ENCODE peak calls at places on chromosomes 13 and 19, in four cellular contexts. D is IMR-90, O is H1, Q is H9. F is an unnamed sample.

GRCh38 chr19:18233224-18233825 is 7.1 kb upstream of the PDE4C start:
- DNase-seq in Q (peak), O (peak), D (peak), F (no peak)

GRCh38 chr13:91058066-91058465 is 289.4 kb upstream of the MIR17HG start:
- DNase-seq in D (no peak), Q (peak), O (no peak), F (peak)

GRCh38 chr19:49690656-49691242 is at the start of gene CPT1C:
- DNase-seq in O (peak), Q (peak), D (peak), F (peak)

GRCh38 chr19:40750035-40750284 is 317 bp downstream of the ACTMAP start:
- DNase-seq in D (no peak), Q (no peak), O (no peak), F (no peak)

GRCh38 chr19:42401365-42402303 is 11.5 kb upstream of the CNFN start:
- DNase-seq in O (peak), D (peak), Q (peak), F (peak)

GRCh38 chr13:73870970-73871935 is 263.0 kb downstream of the KLF12 start:
- DNase-seq in Q (peak), D (peak), O (no peak), F (peak)

GRCh38 chr13:43664700-43665191 is 122.0 kb downstream of the ENOX1 start:
- DNase-seq in Q (no peak), D (peak), O (no peak), F (peak)

GRCh38 chr19:29121684-29122083 is 91.3 kb downstream of the UQCRFS1 start:
- DNase-seq in D (no peak), O (peak), Q (peak), F (peak)

GRCh38 chr19:43623889-43624670 is 4.7 kb upstream of the ZNF428 start:
- DNase-seq in Q (peak), O (peak), D (no peak), F (peak)

GRCh38 chr13:68628994-68629393 is 1398.9 kb upstream of the PCDH9 start:
- DNase-seq in D (no peak), O (no peak), Q (no peak), F (no peak)

GRCh38 chr19:35729763-35730162 is 12.0 kb downstream of the KMT2B start:
- DNase-seq in D (no peak), Q (no peak), O (no peak), F (no peak)

GRCh38 chr19:48614436-48615144 is at the start of gene FAM83E:
- DNase-seq in D (no peak), Q (peak), O (peak), F (peak)

GRCh38 chr13:57633141-57633949 is 1.8 kb downstream of the PCDH17 start:
- DNase-seq in O (peak), Q (peak), D (no peak), F (peak)

GRCh38 chr13:22014469-22014868 is 343.6 kb downstream of the FGF9 start:
- DNase-seq in D (no peak), Q (no peak), O (no peak), F (no peak)

GRCh38 chr13:93547886-93548285 is 321.3 kb downstream of the GPC6 start:
- DNase-seq in D (no peak), Q (no peak), O (no peak), F (no peak)

GRCh38 chr13:35722438-35723060 is 246.1 kb upstream of the MAB21L1 start:
- DNase-seq in Q (no peak), D (peak), O (no peak), F (no peak)

GRCh38 chr19:17105548-17105947 is 30.0 kb downstream of the MYO9B start:
- DNase-seq in Q (no peak), O (no peak), D (no peak), F (no peak)

GRCh38 chr19:18741566-18742121 is 49.5 kb downstream of the COMP start:
- DNase-seq in O (no peak), Q (peak), D (no peak), F (no peak)

GRCh38 chr19:40921005-40921897 is 39.2 kb upstream of the CYP2A7 start:
- DNase-seq in D (no peak), Q (no peak), O (no peak), F (peak)

GRCh38 chr19:45758921-45759320 is 10.1 kb downstream of the SIX5 start:
- DNase-seq in D (no peak), O (no peak), Q (no peak), F (no peak)

GRCh38 chr19:45757696-45758095 is 11.4 kb downstream of the SIX5 start:
- DNase-seq in D (no peak), Q (no peak), O (no peak), F (no peak)

GRCh38 chr19:45752639-45753038 is 16.4 kb downstream of the SIX5 start:
- DNase-seq in O (no peak), Q (no peak), D (no peak), F (no peak)

GRCh38 chr19:45754323-45754722 is 14.7 kb downstream of the SIX5 start:
- DNase-seq in O (no peak), Q (no peak), D (no peak), F (no peak)

GRCh38 chr19:45753548-45753947 is 15.5 kb downstream of the SIX5 start:
- DNase-seq in O (peak), Q (peak), D (no peak), F (peak)
- H3K56ac ChIP-seq in O (no peak), Q (no peak), D (no peak), F (no peak)

DNA sequence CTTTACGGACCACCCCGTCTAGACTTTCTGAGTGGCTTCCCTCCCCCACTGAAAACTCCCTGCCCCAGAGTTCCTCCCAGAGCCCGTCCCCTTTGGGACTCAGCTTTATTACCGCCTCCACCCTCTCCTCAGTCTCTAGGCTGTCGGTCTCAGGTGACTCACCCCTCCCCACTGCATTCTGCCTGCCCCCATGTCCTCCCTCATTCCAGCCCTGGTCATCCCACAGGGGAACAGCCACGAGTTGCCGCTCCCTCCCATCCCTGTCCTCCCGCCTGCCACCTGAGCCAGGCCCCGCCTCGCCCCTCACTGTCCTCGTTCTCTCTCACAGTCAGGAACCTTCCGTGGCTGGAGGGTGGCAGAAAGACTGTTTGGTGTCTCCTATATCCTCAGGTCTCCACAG is 57.3 kb downstream of the SMARCA4 start:
- DNase-seq in Q (no peak), D (no peak), O (no peak), F (peak)
- H3K4ac ChIP-seq in Q (no peak), D (no peak), O (no peak), F (no peak)

GRCh38 chr13:109899748-109900147 is 113.4 kb upstream of the IRS2 start:
- DNase-seq in Q (no peak), D (no peak), O (no peak), F (no peak)
- H3K27ac ChIP-seq in Q (no peak), D (no peak), O (no peak), F (no peak)

DNA sequence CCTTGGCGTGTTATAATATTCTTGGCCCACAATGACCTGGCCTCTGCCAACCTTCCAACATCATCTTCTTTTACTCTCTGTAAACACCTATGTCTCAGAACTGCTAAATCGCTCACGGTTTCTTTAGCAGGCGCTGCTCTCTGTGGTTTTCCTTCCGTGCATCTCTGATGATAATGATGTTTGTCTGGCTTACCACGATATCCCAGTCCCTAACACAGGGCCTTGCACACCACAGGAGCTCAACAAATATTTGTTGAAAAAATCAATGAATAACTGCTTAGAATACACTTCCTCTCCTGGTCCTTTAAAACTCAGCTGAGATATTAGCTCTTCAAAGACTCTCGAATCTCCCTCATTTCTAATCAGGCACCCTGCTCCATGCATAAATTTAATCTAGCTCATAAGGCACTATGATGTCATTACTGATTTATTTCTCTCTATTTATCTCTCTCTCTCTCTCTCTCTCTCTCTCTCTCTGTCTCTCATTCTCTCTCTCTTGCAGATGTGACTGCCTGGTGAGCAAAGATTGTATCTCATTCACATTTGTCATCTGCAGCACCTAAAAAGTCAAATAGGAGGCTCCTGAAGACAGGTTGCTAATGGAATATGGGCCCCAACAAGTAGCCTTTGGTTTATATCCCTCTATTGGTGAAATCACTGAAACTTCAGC is 206.4 kb downstream of the NHLRC3 start:
- DNase-seq in Q (no peak), O (no peak), D (no peak), F (no peak)
- H3K56ac ChIP-seq in Q (no peak), O (no peak), D (no peak), F (no peak)

GRCh38 chr19:55656552-55656951 is 1.7 kb downstream of the U2AF2 start:
- DNase-seq in O (no peak), Q (no peak), D (no peak), F (no peak)
- H3K4ac ChIP-seq in O (no peak), Q (no peak), D (no peak), F (no peak)

GRCh38 chr19:54399189-54399588 is 16.1 kb upstream of the TTYH1 start:
- DNase-seq in O (no peak), D (no peak), Q (no peak), F (no peak)
- H3K27ac ChIP-seq in O (no peak), D (no peak), Q (no peak), F (no peak)

GRCh38 chr19:1027020-1027952 is 878 bp downstream of the CNN2 start:
- DNase-seq in Q (no peak), D (no peak), O (no peak), F (peak)
- H3K56ac ChIP-seq in Q (no peak), D (peak), O (peak), F (peak)

DNA sequence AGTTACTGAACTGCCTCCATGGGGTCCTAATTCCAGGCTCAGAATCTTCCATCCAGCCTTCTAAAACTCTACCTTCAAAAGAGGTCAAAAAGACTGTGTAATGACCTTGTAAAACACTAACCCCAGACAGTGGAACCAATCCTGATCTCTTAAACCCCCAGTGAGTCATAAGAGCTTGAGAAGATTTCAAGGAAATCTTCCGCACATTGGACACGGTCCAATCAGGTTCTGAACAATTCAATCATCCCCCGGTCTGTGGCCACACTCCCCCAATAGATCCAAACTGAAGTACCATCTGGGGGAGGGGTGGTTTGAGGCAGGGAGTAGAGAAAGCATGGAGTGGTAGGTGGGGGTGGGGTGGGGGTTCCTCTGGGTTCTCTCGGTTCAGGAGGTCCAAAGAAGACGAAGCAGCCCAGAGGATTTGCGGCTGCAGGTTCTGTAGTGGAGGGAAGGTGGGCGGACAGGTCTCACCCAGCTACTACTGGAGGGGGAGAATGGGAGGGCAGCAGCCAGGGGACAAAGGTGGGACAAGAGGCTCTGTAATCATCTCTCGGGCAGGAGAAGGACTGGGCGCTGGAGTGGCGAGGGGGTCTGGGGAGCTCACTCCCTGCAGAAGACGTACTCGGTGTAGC is 1.5 kb downstream of the KCTD12 start:
- DNase-seq in O (no peak), D (peak), Q (no peak), F (no peak)
- H3K4ac ChIP-seq in O (no peak), D (no peak), Q (no peak), F (no peak)

F was measured in mesendoderm.